ENCODE peak calls at places on chromosomes 11 and 22, in eight cellular contexts. L, V, O, X, C, H, Q and B are unnamed samples.

GRCh38 chr22:22080270-22080669 is 97.7 kb upstream of the TOP3B start:
- DNase-seq in X (no peak), O (no peak), C (no peak), H (no peak), V (no peak), Q (no peak), L (no peak), B (no peak)

GRCh38 chr22:34976886-34977285 is 89.1 kb upstream of the ISX start:
- DNase-seq in V (no peak), Q (no peak), O (no peak), X (no peak), L (no peak), H (no peak), C (no peak), B (no peak)

GRCh38 chr22:37229805-37230672 is 14.0 kb downstream of the RAC2 start:
- DNase-seq in C (peak; percentile 51), L (peak; percentile 74), V (no peak), O (no peak), H (peak; percentile 38), X (peak; percentile 78), Q (peak; percentile 87), B (peak; percentile 87)

GRCh38 chr11:20966489-20966888 is 297.1 kb downstream of the NELL1 start:
- DNase-seq in L (no peak), Q (no peak), O (no peak), X (no peak), V (no peak), C (no peak), H (no peak), B (no peak)

GRCh38 chr11:76266269-76266668 is 60.0 kb upstream of the WNT11 start:
- DNase-seq in C (peak; percentile 79), O (no peak), Q (no peak), H (peak; percentile 69), V (no peak), L (no peak), X (no peak), B (peak; percentile 8)

GRCh38 chr11:70424765-70425164 is 26.4 kb downstream of the CTTN start:
- DNase-seq in C (no peak), V (no peak), L (no peak), Q (no peak), O (no peak), H (no peak), X (no peak), B (no peak)

GRCh38 chr11:123253909-123254308 is 58.9 kb upstream of the CLMP start:
- DNase-seq in L (no peak), H (peak; percentile 32), C (peak; percentile 87), O (no peak), X (no peak), V (no peak), Q (no peak), B (no peak)

GRCh38 chr11:133928628-133929059 is 28.1 kb downstream of the IGSF9B start:
- DNase-seq in C (no peak), H (peak; percentile 63), L (no peak), X (no peak), Q (peak; percentile 55), O (no peak), V (no peak), B (peak; percentile 61)

GRCh38 chr11:100625041-100625440 is 62.0 kb upstream of the ARHGAP42 start:
- DNase-seq in X (no peak), H (peak; percentile 24), O (no peak), L (no peak), C (no peak), V (no peak), Q (no peak), B (no peak)

GRCh38 chr11:12088047-12088481 is 22.3 kb upstream of the MICAL2 start:
- DNase-seq in H (peak; percentile 68), C (peak; percentile 77), O (peak; percentile 45), V (no peak), L (peak; percentile 88), X (no peak), Q (no peak), B (peak; percentile 19)

GRCh38 chr11:71193431-71193830 is 58.9 kb downstream of the SHANK2 start:
- DNase-seq in H (no peak), L (no peak), O (no peak), C (no peak), V (no peak), X (no peak), Q (no peak), B (no peak)

GRCh38 chr11:88431675-88432341 is 94.3 kb upstream of the CTSC start:
- DNase-seq in C (no peak), L (peak; percentile 22), H (no peak), X (no peak), V (no peak), O (peak; percentile 32), Q (no peak), B (no peak)

GRCh38 chr11:35602979-35603378 is 15.3 kb upstream of the FJX1 start:
- DNase-seq in C (no peak), O (no peak), V (no peak), H (no peak), L (no peak), Q (no peak), X (no peak), B (no peak)

GRCh38 chr22:38236786-38237185 is 35.0 kb downstream of the MAFF start:
- DNase-seq in C (no peak), V (no peak), X (no peak), L (no peak), H (no peak), Q (no peak), O (no peak), B (no peak)

GRCh38 chr11:536841-537621 is at the start of gene LRRC56:
- DNase-seq in H (peak; percentile 87), C (peak; percentile 77), O (peak; percentile 93), Q (peak; percentile 91), L (peak; percentile 92), X (peak; percentile 86), V (peak; percentile 98), B (peak; percentile 90)

GRCh38 chr22:48175721-48176120 is 1413.3 kb downstream of the TBC1D22A start:
- DNase-seq in V (no peak), Q (no peak), O (no peak), L (no peak), C (no peak), H (no peak), X (no peak), B (no peak)

GRCh38 chr22:48180631-48181030 is 1418.2 kb downstream of the TBC1D22A start:
- DNase-seq in H (no peak), O (no peak), V (no peak), C (no peak), L (no peak), Q (no peak), X (no peak), B (no peak)

GRCh38 chr22:48177591-48177990 is 1415.1 kb downstream of the TBC1D22A start:
- DNase-seq in L (no peak), H (no peak), V (no peak), Q (no peak), O (no peak), X (no peak), C (no peak), B (no peak)

GRCh38 chr22:48179571-48180546 is 1417.4 kb downstream of the TBC1D22A start:
- DNase-seq in Q (no peak), X (no peak), H (no peak), O (no peak), V (no peak), L (no peak), C (no peak), B (no peak)

DNA sequence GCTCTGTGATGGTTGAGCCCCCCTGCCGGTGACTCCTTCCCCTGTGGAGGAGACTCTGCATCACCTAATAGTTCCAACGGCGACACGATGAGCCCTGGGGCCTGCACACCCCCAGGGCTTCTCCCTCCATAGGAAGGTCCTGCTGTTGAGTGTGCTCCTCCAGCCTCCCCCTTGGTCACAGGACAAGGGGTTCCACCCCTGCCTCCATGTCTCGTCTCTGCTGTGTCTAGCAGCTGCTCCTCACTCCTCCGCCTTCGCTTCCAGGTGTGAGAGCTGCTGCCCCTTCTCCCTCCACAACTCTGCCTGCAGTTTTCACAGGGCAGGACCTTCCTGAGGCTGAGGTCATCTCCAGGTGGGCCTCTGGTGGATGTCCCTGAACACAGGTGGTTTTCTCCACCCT is 1416.1 kb downstream of the TBC1D22A start:
- DNase-seq in C (no peak), Q (no peak), H (no peak), L (no peak), O (no peak), X (no peak), V (no peak), B (no peak)
- H3K9me3 ChIP-seq in C (peaks cover 62% of the 10 kb centered on the region), Q (no peaks in the 10 kb centered on the region), H (no peaks in the 10 kb centered on the region), L (no peaks in the 10 kb centered on the region), O (no peaks in the 10 kb centered on the region), X (no peaks in the 10 kb centered on the region), V (no peaks in the 10 kb centered on the region), B (no peaks in the 10 kb centered on the region)

GRCh38 chr11:2701230-2701629 is 1.4 kb upstream of the KCNQ1OT1 start:
- DNase-seq in H (no peak), L (no peak), Q (no peak), C (no peak), V (no peak), O (no peak), X (peak; percentile 31), B (no peak)
- H3K4me3 ChIP-seq in H (no peak overlapping the region), L (no peak overlapping the region), Q (no peak overlapping the region), C (no peak overlapping the region), V (no peak overlapping the region), O (no peak overlapping the region), X (no peak overlapping the region), B (no peak overlapping the region)

DNA sequence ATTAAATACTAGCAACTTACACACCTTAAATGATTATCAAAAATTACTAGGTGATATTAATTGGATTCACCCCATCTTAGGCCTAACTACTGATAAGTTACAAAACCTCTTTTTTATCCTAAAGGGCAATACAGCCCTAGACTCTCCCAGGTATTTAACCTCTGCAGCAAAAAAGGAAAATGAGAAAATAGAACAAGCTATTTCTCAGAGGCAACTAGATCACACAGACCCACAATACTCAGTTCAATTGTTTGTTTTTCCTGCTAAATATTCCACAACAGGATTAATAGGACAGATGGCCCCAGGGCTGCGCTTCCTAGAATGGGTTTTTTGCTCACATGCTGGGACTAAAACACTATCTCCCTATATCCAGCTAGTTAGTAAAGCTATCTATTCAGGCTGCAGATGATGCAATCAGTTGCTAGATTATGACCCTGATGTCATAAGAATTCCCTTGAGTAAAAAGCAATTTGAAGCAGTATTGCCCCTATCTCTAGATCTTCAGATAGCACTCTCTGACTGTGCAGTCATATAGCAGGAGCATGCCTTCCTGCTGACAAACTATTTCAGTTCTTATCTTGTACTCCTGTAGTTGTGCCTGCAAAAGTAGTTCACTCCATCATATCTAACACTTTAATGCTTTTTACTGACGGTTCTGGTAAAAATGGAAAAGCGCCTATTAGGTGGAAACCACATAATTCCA is 1595.5 kb upstream of the TENM4 start:
- DNase-seq in X (no peak), V (no peak), Q (no peak), L (no peak), O (no peak), C (no peak), H (no peak), B (no peak)
- H3K9me3 ChIP-seq in X (no peaks in the 10 kb centered on the region), V (peaks cover 3% of the 10 kb centered on the region), Q (peaks cover 7% of the 10 kb centered on the region), L (no peaks in the 10 kb centered on the region), O (no peaks in the 10 kb centered on the region), C (peaks cover 3% of the 10 kb centered on the region), H (no peaks in the 10 kb centered on the region), B (no peaks in the 10 kb centered on the region)

DNA sequence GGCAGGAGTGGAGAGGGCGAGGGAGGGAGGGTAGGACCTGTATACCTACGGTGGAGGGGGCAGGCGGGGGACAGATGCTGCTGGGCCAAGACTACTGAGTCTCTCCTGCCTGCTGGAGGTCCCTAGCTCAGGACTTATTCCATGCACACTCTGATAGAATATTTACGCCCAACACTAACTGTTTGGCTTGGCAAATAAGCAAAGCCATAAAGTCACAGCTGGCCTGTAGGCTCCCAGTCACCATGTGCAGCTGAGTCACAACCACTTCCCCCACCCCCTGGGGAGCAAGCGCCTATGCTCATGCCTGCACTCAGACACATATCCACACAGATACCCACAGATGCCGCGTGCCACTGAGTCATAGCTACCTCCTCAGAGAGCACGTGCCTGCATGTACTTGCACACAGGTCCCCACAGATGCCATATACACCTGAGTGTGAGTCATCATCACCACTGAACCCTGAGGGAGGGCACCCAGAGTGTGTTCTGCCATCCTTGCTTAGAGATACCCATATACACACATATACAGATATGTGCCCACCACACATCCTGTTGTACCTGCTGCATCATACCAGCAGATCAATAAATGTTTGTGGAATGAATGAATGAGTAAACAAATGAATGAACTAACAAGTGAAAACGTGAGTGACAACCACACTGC is 95.8 kb downstream of the SWAP70 start:
- DNase-seq in C (peak; percentile 100), O (peak; percentile 93), H (peak; percentile 97), X (peak; percentile 91), Q (peak; percentile 38), L (peak; percentile 91), V (no peak), B (peak; percentile 58)
- H3K4me3 ChIP-seq in C (no peak overlapping the region), O (no peak overlapping the region), H (no peak overlapping the region), X (no peak overlapping the region), Q (no peak overlapping the region), L (no peak overlapping the region), V (no peak overlapping the region), B (no peak overlapping the region)